ENCODE peak calls at places on chromosomes 4 and X, in five cellular contexts. One of them, this sample, is unnamed.

GRCh38 chr4:172850838-172851237 is 317.8 kb upstream of the GALNT7 start:
- DNase-seq in naive thymus-derived CD4-positive, alpha-beta T cell: no peak
- DNase-seq in neuronal stem cell: no peak
- DNase-seq in fibroblast of pulmonary artery: peak; percentile 79
- DNase-seq in cardiac fibroblast: peak; percentile 87
- DNase-seq in this sample: peak; percentile 85

GRCh38 chrX:129318375-129318774 is 204.9 kb downstream of the SMARCA1 start:
- DNase-seq in naive thymus-derived CD4-positive, alpha-beta T cell: no peak
- DNase-seq in neuronal stem cell: no peak
- DNase-seq in fibroblast of pulmonary artery: peak; percentile 34
- DNase-seq in cardiac fibroblast: peak; percentile 44
- DNase-seq in this sample: no peak

GRCh38 chr4:140829825-140830224 is 73.6 kb upstream of the TBC1D9 start:
- DNase-seq in naive thymus-derived CD4-positive, alpha-beta T cell: no peak
- DNase-seq in neuronal stem cell: no peak
- DNase-seq in fibroblast of pulmonary artery: no peak
- DNase-seq in cardiac fibroblast: no peak
- DNase-seq in this sample: no peak

GRCh38 chrX:17617794-17618193 is 119.5 kb upstream of the SCML1 start:
- DNase-seq in naive thymus-derived CD4-positive, alpha-beta T cell: no peak
- DNase-seq in neuronal stem cell: no peak
- DNase-seq in fibroblast of pulmonary artery: no peak
- DNase-seq in cardiac fibroblast: no peak
- DNase-seq in this sample: no peak

GRCh38 chrX:8743126-8743732 is 11.3 kb upstream of the ANOS1 start:
- DNase-seq in naive thymus-derived CD4-positive, alpha-beta T cell: peak; percentile 23
- DNase-seq in neuronal stem cell: no peak
- DNase-seq in fibroblast of pulmonary artery: peak; percentile 48
- DNase-seq in cardiac fibroblast: peak; percentile 33
- DNase-seq in this sample: no peak

GRCh38 chrX:151722241-151722846 is 6.5 kb downstream of the FATE1 start:
- DNase-seq in naive thymus-derived CD4-positive, alpha-beta T cell: no peak
- DNase-seq in neuronal stem cell: peak; percentile 27
- DNase-seq in fibroblast of pulmonary artery: peak; percentile 17
- DNase-seq in cardiac fibroblast: no peak
- DNase-seq in this sample: no peak

GRCh38 chrX:41389311-41389888 is 55.4 kb downstream of the DDX3X start:
- DNase-seq in naive thymus-derived CD4-positive, alpha-beta T cell: no peak
- DNase-seq in neuronal stem cell: no peak
- DNase-seq in fibroblast of pulmonary artery: no peak
- DNase-seq in cardiac fibroblast: no peak
- DNase-seq in this sample: no peak

GRCh38 chrX:153379971-153380581 is 21.1 kb downstream of the PNMA6E start:
- DNase-seq in naive thymus-derived CD4-positive, alpha-beta T cell: no peak
- DNase-seq in neuronal stem cell: no peak
- DNase-seq in fibroblast of pulmonary artery: no peak
- DNase-seq in cardiac fibroblast: no peak
- DNase-seq in this sample: no peak

GRCh38 chr4:149095798-149096197 is 653.6 kb upstream of the NR3C2 start:
- DNase-seq in naive thymus-derived CD4-positive, alpha-beta T cell: no peak
- DNase-seq in neuronal stem cell: no peak
- DNase-seq in fibroblast of pulmonary artery: peak; percentile 7
- DNase-seq in cardiac fibroblast: peak; percentile 14
- DNase-seq in this sample: no peak

GRCh38 chr4:67106846-67107467 is 438.3 kb downstream of the CENPC start:
- DNase-seq in naive thymus-derived CD4-positive, alpha-beta T cell: no peak
- DNase-seq in neuronal stem cell: no peak
- DNase-seq in fibroblast of pulmonary artery: no peak
- DNase-seq in cardiac fibroblast: no peak
- DNase-seq in this sample: no peak

GRCh38 chr4:153094435-153094834 is 109.8 kb upstream of the TRIM2 start:
- DNase-seq in naive thymus-derived CD4-positive, alpha-beta T cell: no peak
- DNase-seq in neuronal stem cell: no peak
- DNase-seq in fibroblast of pulmonary artery: no peak
- DNase-seq in cardiac fibroblast: no peak
- DNase-seq in this sample: no peak

GRCh38 chr4:131488772-131489171 is 1660.3 kb upstream of the PCDH10 start:
- DNase-seq in naive thymus-derived CD4-positive, alpha-beta T cell: no peak
- DNase-seq in neuronal stem cell: no peak
- DNase-seq in fibroblast of pulmonary artery: peak; percentile 35
- DNase-seq in cardiac fibroblast: no peak
- DNase-seq in this sample: no peak

GRCh38 chr4:41483771-41484170 is 54.2 kb upstream of the LIMCH1 start:
- DNase-seq in naive thymus-derived CD4-positive, alpha-beta T cell: no peak
- DNase-seq in neuronal stem cell: no peak
- DNase-seq in fibroblast of pulmonary artery: no peak
- DNase-seq in cardiac fibroblast: no peak
- DNase-seq in this sample: no peak

GRCh38 chrX:20063716-20064351 is 52.9 kb downstream of the MAP7D2 start:
- DNase-seq in naive thymus-derived CD4-positive, alpha-beta T cell: no peak
- DNase-seq in neuronal stem cell: no peak
- DNase-seq in fibroblast of pulmonary artery: no peak
- DNase-seq in cardiac fibroblast: peak; percentile 30
- DNase-seq in this sample: no peak

GRCh38 chr4:175263537-175263936 is 345.4 kb downstream of the ADAM29 start:
- DNase-seq in naive thymus-derived CD4-positive, alpha-beta T cell: no peak
- DNase-seq in neuronal stem cell: no peak
- DNase-seq in fibroblast of pulmonary artery: no peak
- DNase-seq in cardiac fibroblast: no peak
- DNase-seq in this sample: no peak

GRCh38 chr4:101418055-101418454 is 70.7 kb upstream of the PPP3CA start:
- DNase-seq in naive thymus-derived CD4-positive, alpha-beta T cell: peak; percentile 40
- DNase-seq in neuronal stem cell: no peak
- DNase-seq in fibroblast of pulmonary artery: no peak
- DNase-seq in cardiac fibroblast: no peak
- DNase-seq in this sample: no peak

GRCh38 chrX:45771560-45772340 is 571.1 kb upstream of the DIPK2B start:
- DNase-seq in naive thymus-derived CD4-positive, alpha-beta T cell: peak; percentile 67
- DNase-seq in neuronal stem cell: no peak
- DNase-seq in fibroblast of pulmonary artery: peak; percentile 55
- DNase-seq in cardiac fibroblast: peak; percentile 74
- DNase-seq in this sample: peak; percentile 36

GRCh38 chr4:54231419-54232150 is 2.5 kb downstream of the PDGFRA start:
- DNase-seq in naive thymus-derived CD4-positive, alpha-beta T cell: no peak
- DNase-seq in neuronal stem cell: peak; percentile 32
- DNase-seq in fibroblast of pulmonary artery: peak; percentile 74
- DNase-seq in cardiac fibroblast: peak; percentile 75
- DNase-seq in this sample: no peak

GRCh38 chr4:147820975-147821374 is 89.1 kb downstream of the ARHGAP10 start:
- DNase-seq in naive thymus-derived CD4-positive, alpha-beta T cell: no peak
- DNase-seq in neuronal stem cell: no peak
- DNase-seq in fibroblast of pulmonary artery: no peak
- DNase-seq in cardiac fibroblast: no peak
- DNase-seq in this sample: no peak

GRCh38 chrX:46180258-46180687 is 364.9 kb downstream of the ZNF674 start:
- DNase-seq in naive thymus-derived CD4-positive, alpha-beta T cell: no peak
- DNase-seq in neuronal stem cell: peak; percentile 0
- DNase-seq in fibroblast of pulmonary artery: peak; percentile 68
- DNase-seq in cardiac fibroblast: peak; percentile 76
- DNase-seq in this sample: peak; percentile 80

GRCh38 chr4:2007804-2008670 is 737 bp downstream of the NELFA start:
- DNase-seq in naive thymus-derived CD4-positive, alpha-beta T cell: peak; percentile 16
- DNase-seq in neuronal stem cell: peak; percentile 18
- DNase-seq in fibroblast of pulmonary artery: peak; percentile 13
- DNase-seq in cardiac fibroblast: no peak
- DNase-seq in this sample: no peak

GRCh38 chr4:169060396-169061081 is 50.5 kb upstream of the CBR4 start:
- DNase-seq in naive thymus-derived CD4-positive, alpha-beta T cell: no peak
- DNase-seq in neuronal stem cell: no peak
- DNase-seq in fibroblast of pulmonary artery: peak; percentile 11
- DNase-seq in cardiac fibroblast: peak; percentile 24
- DNase-seq in this sample: no peak

GRCh38 chrX:77930581-77930980 is 20.1 kb downstream of the ATP7A start:
- DNase-seq in naive thymus-derived CD4-positive, alpha-beta T cell: no peak
- DNase-seq in neuronal stem cell: no peak
- DNase-seq in fibroblast of pulmonary artery: no peak
- DNase-seq in cardiac fibroblast: no peak
- DNase-seq in this sample: no peak

GRCh38 chr4:682490-683172 is 6.3 kb downstream of the SLC49A3 start:
- DNase-seq in naive thymus-derived CD4-positive, alpha-beta T cell: no peak
- DNase-seq in neuronal stem cell: no peak
- DNase-seq in fibroblast of pulmonary artery: no peak
- DNase-seq in cardiac fibroblast: no peak
- DNase-seq in this sample: no peak

GRCh38 chr4:184978211-184978610 is 40.1 kb upstream of the HELT start:
- DNase-seq in naive thymus-derived CD4-positive, alpha-beta T cell: no peak
- DNase-seq in neuronal stem cell: no peak
- DNase-seq in fibroblast of pulmonary artery: peak; percentile 17
- DNase-seq in cardiac fibroblast: peak; percentile 36
- DNase-seq in this sample: no peak

DNA sequence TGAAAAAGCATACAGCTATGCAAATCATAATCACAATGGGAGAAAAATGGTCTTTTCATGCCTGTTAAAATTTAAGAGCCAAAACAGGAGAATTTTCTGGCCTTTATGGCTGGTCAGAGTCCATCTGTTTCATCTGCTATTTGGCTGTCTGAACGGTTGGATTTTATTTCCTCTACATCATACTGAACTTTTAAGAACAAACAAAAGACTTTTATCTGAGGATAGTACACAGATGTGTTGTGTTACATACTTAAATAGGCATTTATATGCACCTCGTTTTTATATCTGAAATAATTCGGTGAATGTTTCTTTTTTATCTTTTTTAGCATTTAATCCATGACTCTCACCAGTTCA is 18.0 kb upstream of the WWC2 start:
- DNase-seq in naive thymus-derived CD4-positive, alpha-beta T cell: no peak
- DNase-seq in neuronal stem cell: no peak
- DNase-seq in fibroblast of pulmonary artery: no peak
- DNase-seq in cardiac fibroblast: no peak
- DNase-seq in this sample: no peak
- H3K4me3 ChIP-seq in naive thymus-derived CD4-positive, alpha-beta T cell: no peak overlapping the region
- H3K4me3 ChIP-seq in neuronal stem cell: no peak overlapping the region
- H3K4me3 ChIP-seq in fibroblast of pulmonary artery: no peak overlapping the region
- H3K4me3 ChIP-seq in cardiac fibroblast: no peak overlapping the region
- H3K4me3 ChIP-seq in this sample: no peak overlapping the region

GRCh38 chr4:155674669-155675071 is 8.0 kb downstream of the GUCY1A1 start:
- DNase-seq in naive thymus-derived CD4-positive, alpha-beta T cell: no peak
- DNase-seq in neuronal stem cell: no peak
- DNase-seq in fibroblast of pulmonary artery: no peak
- DNase-seq in cardiac fibroblast: no peak
- DNase-seq in this sample: no peak

GRCh38 chr4:155673453-155673979 is 6.9 kb downstream of the GUCY1A1 start:
- DNase-seq in naive thymus-derived CD4-positive, alpha-beta T cell: no peak
- DNase-seq in neuronal stem cell: no peak
- DNase-seq in fibroblast of pulmonary artery: no peak
- DNase-seq in cardiac fibroblast: no peak
- DNase-seq in this sample: no peak

GRCh38 chr4:155675709-155676429 is 9.2 kb downstream of the GUCY1A1 start:
- DNase-seq in naive thymus-derived CD4-positive, alpha-beta T cell: no peak
- DNase-seq in neuronal stem cell: peak; percentile 33
- DNase-seq in fibroblast of pulmonary artery: peak; percentile 5
- DNase-seq in cardiac fibroblast: no peak
- DNase-seq in this sample: no peak

GRCh38 chr4:155678011-155678410 is 11.4 kb downstream of the GUCY1A1 start:
- DNase-seq in naive thymus-derived CD4-positive, alpha-beta T cell: no peak
- DNase-seq in neuronal stem cell: no peak
- DNase-seq in fibroblast of pulmonary artery: no peak
- DNase-seq in cardiac fibroblast: no peak
- DNase-seq in this sample: no peak

DNA sequence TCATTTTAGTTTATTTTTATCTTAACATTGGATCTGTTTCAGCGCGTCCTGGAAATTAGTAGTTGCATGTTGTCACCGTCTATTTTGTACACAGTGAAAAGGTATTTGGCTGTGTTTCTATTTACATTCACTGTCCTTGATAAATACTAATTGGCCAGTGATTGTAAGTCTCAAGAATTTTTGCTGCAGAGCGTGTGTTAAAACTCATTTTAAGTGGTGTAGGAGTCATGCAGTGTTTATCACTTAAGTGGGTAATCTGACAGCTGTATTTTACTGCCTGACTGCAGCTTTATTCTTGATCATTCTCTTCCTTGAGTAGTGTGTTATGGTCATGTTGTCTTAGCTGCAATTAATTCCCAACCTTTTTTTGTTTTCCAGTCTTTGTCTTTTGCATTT is 9.8 kb downstream of the GUCY1A1 start:
- DNase-seq in naive thymus-derived CD4-positive, alpha-beta T cell: no peak
- DNase-seq in neuronal stem cell: peak; percentile 12
- DNase-seq in fibroblast of pulmonary artery: no peak
- DNase-seq in cardiac fibroblast: no peak
- DNase-seq in this sample: no peak
- H3K4me3 ChIP-seq in naive thymus-derived CD4-positive, alpha-beta T cell: no peak overlapping the region
- H3K4me3 ChIP-seq in neuronal stem cell: no peak overlapping the region
- H3K4me3 ChIP-seq in fibroblast of pulmonary artery: no peak overlapping the region
- H3K4me3 ChIP-seq in cardiac fibroblast: no peak overlapping the region
- H3K4me3 ChIP-seq in this sample: no peak overlapping the region

DNA sequence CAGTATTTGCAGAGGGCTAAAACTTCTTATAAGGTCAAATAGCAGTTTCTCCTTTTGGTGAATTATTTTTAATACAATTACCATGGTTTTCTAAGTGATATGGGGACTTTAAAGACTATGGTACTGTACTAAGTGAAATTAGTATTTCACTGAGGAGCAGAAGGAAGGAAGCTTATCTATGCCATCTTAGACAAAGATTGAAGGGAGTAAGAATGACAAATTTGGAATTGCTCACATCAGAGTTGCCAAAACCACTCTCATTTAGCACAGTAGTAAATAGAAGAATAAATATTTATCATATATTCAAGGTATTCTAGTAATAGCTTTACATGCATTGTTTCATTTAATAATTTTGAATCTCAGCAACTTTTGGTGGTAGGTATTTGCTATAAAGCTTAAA is 30.4 kb downstream of the SULT1B1 start:
- DNase-seq in naive thymus-derived CD4-positive, alpha-beta T cell: no peak
- DNase-seq in neuronal stem cell: no peak
- DNase-seq in fibroblast of pulmonary artery: no peak
- DNase-seq in cardiac fibroblast: no peak
- DNase-seq in this sample: no peak
- H3K4me3 ChIP-seq in naive thymus-derived CD4-positive, alpha-beta T cell: no peak overlapping the region
- H3K4me3 ChIP-seq in neuronal stem cell: no peak overlapping the region
- H3K4me3 ChIP-seq in fibroblast of pulmonary artery: no peak overlapping the region
- H3K4me3 ChIP-seq in cardiac fibroblast: no peak overlapping the region
- H3K4me3 ChIP-seq in this sample: no peak overlapping the region

GRCh38 chr4:158519226-158519625 is 2.5 kb upstream of the RXFP1 start:
- DNase-seq in naive thymus-derived CD4-positive, alpha-beta T cell: no peak
- DNase-seq in neuronal stem cell: no peak
- DNase-seq in fibroblast of pulmonary artery: no peak
- DNase-seq in cardiac fibroblast: no peak
- DNase-seq in this sample: no peak

GRCh38 chr4:158523990-158524545 is 2.4 kb downstream of the RXFP1 start:
- DNase-seq in naive thymus-derived CD4-positive, alpha-beta T cell: no peak
- DNase-seq in neuronal stem cell: no peak
- DNase-seq in fibroblast of pulmonary artery: no peak
- DNase-seq in cardiac fibroblast: no peak
- DNase-seq in this sample: no peak

DNA sequence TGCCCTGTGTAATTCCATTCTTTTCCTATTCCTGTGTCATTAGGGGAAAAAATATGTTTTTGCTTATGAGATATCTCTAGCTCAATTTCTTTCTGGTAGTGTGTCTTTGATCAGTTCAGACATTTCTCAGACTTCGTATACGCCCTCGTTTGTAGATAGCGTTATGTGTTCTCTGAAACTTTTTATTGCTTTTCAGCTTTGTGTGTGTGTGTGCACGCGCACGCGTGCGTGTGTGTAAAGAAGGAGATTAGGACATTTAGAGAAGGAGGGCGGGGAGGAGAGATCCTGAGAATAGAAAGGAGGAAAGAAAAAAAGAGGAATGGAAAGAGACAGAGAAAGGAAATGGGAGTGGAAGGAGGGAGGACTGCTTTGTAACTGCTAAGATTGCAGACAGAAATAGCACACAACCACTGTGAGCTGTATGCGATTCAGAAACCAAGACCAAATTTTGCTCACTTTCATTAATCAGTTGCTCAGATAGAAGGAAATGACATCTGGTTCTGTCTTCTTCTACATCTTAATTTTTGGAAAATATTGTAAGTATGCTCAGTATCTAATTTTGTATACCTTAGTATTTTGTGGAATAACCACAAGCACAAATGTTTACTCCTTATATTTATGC is at the start of gene RXFP1:
- DNase-seq in naive thymus-derived CD4-positive, alpha-beta T cell: no peak
- DNase-seq in neuronal stem cell: no peak
- DNase-seq in fibroblast of pulmonary artery: peak; percentile 10
- DNase-seq in cardiac fibroblast: peak; percentile 8
- DNase-seq in this sample: no peak
- H3K4me3 ChIP-seq in naive thymus-derived CD4-positive, alpha-beta T cell: no peak within 1 kb of the TSS
- H3K4me3 ChIP-seq in neuronal stem cell: no peak within 1 kb of the TSS
- H3K4me3 ChIP-seq in fibroblast of pulmonary artery: peak within 1 kb of the TSS; percentile 4
- H3K4me3 ChIP-seq in cardiac fibroblast: peak within 1 kb of the TSS; percentile 21
- H3K4me3 ChIP-seq in this sample: no peak within 1 kb of the TSS

This sample was measured in skeletal muscle cell.